ENCODE peak calls at places on chromosomes 11 and 22, in ten cellular contexts. S is activated T-cell treated with anti-CD3 and anti-CD28 coated beads for 1 hour; N is epithelial cell of prostate; X is midbrain; M is kidney; Q is stimulated activated CD8-positive, alpha-beta memory T cell treated with anti-CD3 and anti-CD28 coated beads, Interleukin-4, amount 100 ng/mL, for 24 hours; B is T-cell; Z is caudate nucleus; O is MCF 10A; H is substantia nigra. C is an unnamed sample.

GRCh38 chr11:34653851-34654490 is 33.1 kb downstream of the EHF start:
- DNase-seq in M (peak), H (no peak), Z (no peak), X (no peak), Q (no peak), S (no peak), O (peak), N (peak), B (no peak), C (no peak)

GRCh38 chr11:27699242-27699925 is 871 bp downstream of the BDNF start:
- DNase-seq in M (no peak), N (no peak), H (no peak), Z (no peak), X (no peak), B (no peak), S (no peak), Q (no peak), O (peak), C (no peak)

GRCh38 chr11:126526471-126526870 is 171.0 kb downstream of the ST3GAL4 start:
- DNase-seq in Z (no peak), Q (no peak), X (no peak), S (no peak), B (no peak), N (no peak), M (no peak), H (no peak), O (no peak), C (no peak)

GRCh38 chr11:13883042-13883441 is 79.5 kb upstream of the SPON1 start:
- DNase-seq in S (no peak), O (no peak), Z (no peak), N (no peak), H (no peak), M (no peak), Q (no peak), X (no peak), B (no peak), C (peak)

GRCh38 chr11:7314811-7315604 is 63.3 kb downstream of the SYT9 start:
- DNase-seq in Z (no peak), M (no peak), O (no peak), S (no peak), B (no peak), H (no peak), Q (no peak), X (no peak), N (no peak), C (no peak)

GRCh38 chr11:72067676-72068075 is 12.7 kb downstream of the NUMA1 start:
- DNase-seq in Z (no peak), B (no peak), S (no peak), M (no peak), H (no peak), O (no peak), Q (no peak), N (no peak), X (no peak), C (no peak)

GRCh38 chr11:96817488-96817887 is 427.7 kb downstream of the JRKL start:
- DNase-seq in Z (no peak), S (no peak), X (no peak), H (no peak), Q (no peak), N (peak), O (no peak), M (no peak), B (no peak), C (no peak)

GRCh38 chr11:26271666-26272065 is 60.3 kb upstream of the ANO3 start:
- DNase-seq in S (no peak), X (no peak), O (no peak), B (no peak), Q (no peak), N (no peak), M (no peak), Z (no peak), H (no peak), C (no peak)

GRCh38 chr11:123069878-123070821 is 8.2 kb upstream of the HSPA8 start:
- DNase-seq in M (no peak), Q (no peak), N (no peak), X (no peak), O (no peak), S (no peak), Z (no peak), B (no peak), H (no peak), C (no peak)

GRCh38 chr11:128902515-128903066 is 11.4 kb downstream of the KCNJ5 start:
- DNase-seq in S (no peak), M (peak), O (no peak), Q (no peak), X (no peak), N (no peak), H (no peak), B (no peak), Z (no peak), C (no peak)

GRCh38 chr11:80694385-80694784 is 1253.6 kb upstream of the TENM4 start:
- DNase-seq in M (no peak), H (no peak), X (no peak), N (no peak), O (no peak), Z (no peak), B (no peak), Q (no peak), S (no peak), C (no peak)

GRCh38 chr11:46345131-46345597 is 2.1 kb upstream of the DGKZ start:
- DNase-seq in Q (no peak), Z (no peak), N (peak), S (no peak), O (peak), X (peak), B (no peak), M (peak), H (no peak), C (no peak)

GRCh38 chr11:103927535-103927934 is 108.9 kb upstream of the DDI1 start:
- DNase-seq in N (no peak), S (no peak), M (no peak), X (no peak), B (no peak), Q (no peak), Z (no peak), O (peak), H (no peak), C (no peak)

GRCh38 chr11:90113541-90113940 is 20.9 kb upstream of the NAALAD2 start:
- DNase-seq in O (peak), X (no peak), N (no peak), H (no peak), B (no peak), Q (no peak), Z (no peak), M (no peak), S (no peak), C (no peak)

GRCh38 chr11:92838655-92839334 is 130.7 kb upstream of the MTNR1B start:
- DNase-seq in S (no peak), Z (no peak), N (no peak), M (no peak), Q (no peak), H (no peak), B (no peak), X (no peak), O (no peak), C (no peak)

GRCh38 chr11:117180661-117181585 is 2.4 kb downstream of the SIDT2 start:
- DNase-seq in Q (peak), M (peak), O (peak), N (no peak), Z (peak), X (peak), H (peak), B (peak), S (peak), C (no peak)

GRCh38 chr11:42329930-42330555 is 870.6 kb upstream of the LRRC4C start:
- DNase-seq in H (no peak), B (no peak), N (no peak), S (no peak), M (no peak), O (no peak), X (no peak), Q (no peak), Z (no peak), C (no peak)

GRCh38 chr22:50081426-50082196 is 3.6 kb downstream of the MLC1 start:
- DNase-seq in B (no peak), S (no peak), H (no peak), X (no peak), M (no peak), Z (no peak), Q (no peak), N (no peak), O (no peak), C (no peak)

GRCh38 chr11:46640034-46640788 is 22.9 kb downstream of the ATG13 start:
- DNase-seq in M (no peak), H (no peak), S (no peak), N (no peak), Z (no peak), Q (no peak), B (no peak), X (no peak), O (no peak), C (no peak)

GRCh38 chr22:41620646-41621098 is at the start of gene DESI1:
- DNase-seq in X (no peak), Z (no peak), B (no peak), H (no peak), S (no peak), Q (no peak), M (no peak), N (no peak), O (peak), C (peak)

GRCh38 chr22:39463277-39463676 is 6.5 kb downstream of the MGAT3 start:
- DNase-seq in X (no peak), S (no peak), N (no peak), H (no peak), O (no peak), M (peak), Q (no peak), Z (no peak), B (no peak), C (no peak)

GRCh38 chr11:129141748-129142475 is 50.2 kb downstream of the ARHGAP32 start:
- DNase-seq in H (no peak), X (no peak), N (no peak), Z (no peak), B (no peak), S (no peak), Q (no peak), M (no peak), O (peak), C (no peak)

GRCh38 chr22:23856721-23857605 is 712 bp upstream of the SLC2A11 start:
- DNase-seq in B (no peak), Z (no peak), O (no peak), M (peak), N (no peak), S (no peak), Q (no peak), H (no peak), X (peak), C (peak)

GRCh38 chr11:5553347-5553746 is 5.0 kb upstream of the OR52H1 start:
- DNase-seq in X (no peak), N (no peak), B (no peak), O (no peak), M (no peak), Z (no peak), H (no peak), Q (no peak), S (no peak), C (no peak)

GRCh38 chr11:126310992-126311310 is 7.1 kb downstream of the DCPS start:
- DNase-seq in B (no peak), H (no peak), S (no peak), N (no peak), Q (no peak), X (no peak), O (no peak), Z (no peak), M (no peak), C (no peak)

GRCh38 chr22:42695294-42695693 is 25.4 kb downstream of the A4GALT start:
- DNase-seq in M (peak), H (no peak), Q (no peak), X (peak), S (no peak), Z (no peak), B (no peak), N (no peak), O (no peak), C (no peak)